ENCODE peak calls at places on chromosomes 13 and 19, in ten cellular contexts. One of them, this sample, is unnamed.
A peak's percentile ranks its signal among the peaks of the same experiment; 100 is the strongest.

GRCh38 chr19:11420429-11420893 is 1.3 kb upstream of the RGL3 start:
- DNase-seq in GM03348: peak; percentile 28
- DNase-seq in choroid plexus epithelial cell: no peak
- DNase-seq in DMS153: no peak
- DNase-seq in amniotic epithelial cell: peak; percentile 65
- DNase-seq in sigmoid colon: peak; percentile 80
- DNase-seq in cardiac fibroblast: peak; percentile 61
- DNase-seq in fibroblast of the conjunctiva: no peak
- DNase-seq in hypothalamus: no peak
- DNase-seq in midbrain: peak; percentile 17
- DNase-seq in this sample: peak; percentile 1

GRCh38 chr13:75302031-75302430 is 179.9 kb downstream of the TBC1D4 start:
- DNase-seq in GM03348: no peak
- DNase-seq in choroid plexus epithelial cell: no peak
- DNase-seq in DMS153: no peak
- DNase-seq in amniotic epithelial cell: peak; percentile 29
- DNase-seq in sigmoid colon: no peak
- DNase-seq in cardiac fibroblast: peak; percentile 39
- DNase-seq in fibroblast of the conjunctiva: no peak
- DNase-seq in hypothalamus: no peak
- DNase-seq in midbrain: no peak
- DNase-seq in this sample: no peak

GRCh38 chr19:35142531-35143230 is 374 bp upstream of the FXYD7 start:
- DNase-seq in GM03348: peak; percentile 70
- DNase-seq in choroid plexus epithelial cell: peak; percentile 40
- DNase-seq in DMS153: no peak
- DNase-seq in amniotic epithelial cell: no peak
- DNase-seq in sigmoid colon: no peak
- DNase-seq in cardiac fibroblast: peak; percentile 52
- DNase-seq in fibroblast of the conjunctiva: no peak
- DNase-seq in hypothalamus: no peak
- DNase-seq in midbrain: peak; percentile 58
- DNase-seq in this sample: peak; percentile 64

GRCh38 chr19:54684537-54684936 is 21.8 kb downstream of the LILRB4 start:
- DNase-seq in GM03348: no peak
- DNase-seq in choroid plexus epithelial cell: peak; percentile 14
- DNase-seq in DMS153: peak; percentile 37
- DNase-seq in amniotic epithelial cell: peak; percentile 9
- DNase-seq in sigmoid colon: no peak
- DNase-seq in cardiac fibroblast: no peak
- DNase-seq in fibroblast of the conjunctiva: no peak
- DNase-seq in hypothalamus: no peak
- DNase-seq in midbrain: no peak
- DNase-seq in this sample: no peak

GRCh38 chr19:12838893-12839656 is 760 bp downstream of the MAST1 start:
- DNase-seq in GM03348: peak; percentile 1
- DNase-seq in choroid plexus epithelial cell: no peak
- DNase-seq in DMS153: no peak
- DNase-seq in amniotic epithelial cell: no peak
- DNase-seq in sigmoid colon: no peak
- DNase-seq in cardiac fibroblast: no peak
- DNase-seq in fibroblast of the conjunctiva: no peak
- DNase-seq in hypothalamus: no peak
- DNase-seq in midbrain: no peak
- DNase-seq in this sample: no peak

GRCh38 chr13:57557979-57558529 is 73.5 kb upstream of the PCDH17 start:
- DNase-seq in GM03348: no peak
- DNase-seq in choroid plexus epithelial cell: peak; percentile 1
- DNase-seq in DMS153: no peak
- DNase-seq in amniotic epithelial cell: no peak
- DNase-seq in sigmoid colon: no peak
- DNase-seq in cardiac fibroblast: no peak
- DNase-seq in fibroblast of the conjunctiva: no peak
- DNase-seq in hypothalamus: no peak
- DNase-seq in midbrain: peak; percentile 25
- DNase-seq in this sample: no peak

GRCh38 chr19:37654525-37654832 is 786 bp downstream of the ZFP30 start:
- DNase-seq in GM03348: peak; percentile 52
- DNase-seq in choroid plexus epithelial cell: peak; percentile 57
- DNase-seq in DMS153: no peak
- DNase-seq in amniotic epithelial cell: peak; percentile 40
- DNase-seq in sigmoid colon: no peak
- DNase-seq in cardiac fibroblast: peak; percentile 34
- DNase-seq in fibroblast of the conjunctiva: no peak
- DNase-seq in hypothalamus: no peak
- DNase-seq in midbrain: peak; percentile 50
- DNase-seq in this sample: peak; percentile 71

GRCh38 chr13:100544866-100545683 is 43.5 kb downstream of the GGACT start:
- DNase-seq in GM03348: no peak
- DNase-seq in choroid plexus epithelial cell: peak; percentile 50
- DNase-seq in DMS153: peak; percentile 41
- DNase-seq in amniotic epithelial cell: no peak
- DNase-seq in sigmoid colon: no peak
- DNase-seq in cardiac fibroblast: no peak
- DNase-seq in fibroblast of the conjunctiva: no peak
- DNase-seq in hypothalamus: peak; percentile 23
- DNase-seq in midbrain: no peak
- DNase-seq in this sample: no peak

GRCh38 chr13:73938375-73939070 is 195.7 kb downstream of the KLF12 start:
- DNase-seq in GM03348: peak; percentile 75
- DNase-seq in choroid plexus epithelial cell: peak; percentile 95
- DNase-seq in DMS153: peak; percentile 18
- DNase-seq in amniotic epithelial cell: peak; percentile 76
- DNase-seq in sigmoid colon: no peak
- DNase-seq in cardiac fibroblast: peak; percentile 82
- DNase-seq in fibroblast of the conjunctiva: peak; percentile 82
- DNase-seq in hypothalamus: no peak
- DNase-seq in midbrain: no peak
- DNase-seq in this sample: no peak

GRCh38 chr19:14375055-14375581 is 6.1 kb upstream of the ADGRE5 start:
- DNase-seq in GM03348: no peak
- DNase-seq in choroid plexus epithelial cell: no peak
- DNase-seq in DMS153: no peak
- DNase-seq in amniotic epithelial cell: no peak
- DNase-seq in sigmoid colon: peak; percentile 77
- DNase-seq in cardiac fibroblast: no peak
- DNase-seq in fibroblast of the conjunctiva: no peak
- DNase-seq in hypothalamus: no peak
- DNase-seq in midbrain: no peak
- DNase-seq in this sample: no peak

GRCh38 chr13:67238277-67238859 is 8.2 kb upstream of the PCDH9 start:
- DNase-seq in GM03348: peak; percentile 27
- DNase-seq in choroid plexus epithelial cell: peak; percentile 62
- DNase-seq in DMS153: no peak
- DNase-seq in amniotic epithelial cell: peak; percentile 27
- DNase-seq in sigmoid colon: no peak
- DNase-seq in cardiac fibroblast: peak; percentile 61
- DNase-seq in fibroblast of the conjunctiva: no peak
- DNase-seq in hypothalamus: no peak
- DNase-seq in midbrain: peak; percentile 72
- DNase-seq in this sample: peak; percentile 42

GRCh38 chr19:46674416-46675178 is 13.6 kb upstream of the DACT3 start:
- DNase-seq in GM03348: no peak
- DNase-seq in choroid plexus epithelial cell: peak; percentile 36
- DNase-seq in DMS153: no peak
- DNase-seq in amniotic epithelial cell: peak; percentile 52
- DNase-seq in sigmoid colon: no peak
- DNase-seq in cardiac fibroblast: no peak
- DNase-seq in fibroblast of the conjunctiva: no peak
- DNase-seq in hypothalamus: no peak
- DNase-seq in midbrain: no peak
- DNase-seq in this sample: no peak

GRCh38 chr13:33351324-33351723 is 65.8 kb upstream of the STARD13 start:
- DNase-seq in GM03348: peak; percentile 73
- DNase-seq in choroid plexus epithelial cell: peak; percentile 83
- DNase-seq in DMS153: no peak
- DNase-seq in amniotic epithelial cell: peak; percentile 47
- DNase-seq in sigmoid colon: no peak
- DNase-seq in cardiac fibroblast: peak; percentile 76
- DNase-seq in fibroblast of the conjunctiva: peak; percentile 30
- DNase-seq in hypothalamus: no peak
- DNase-seq in midbrain: no peak
- DNase-seq in this sample: no peak

GRCh38 chr19:3188627-3189596 is 3.2 kb downstream of the NCLN start:
- DNase-seq in GM03348: no peak
- DNase-seq in choroid plexus epithelial cell: no peak
- DNase-seq in DMS153: no peak
- DNase-seq in amniotic epithelial cell: no peak
- DNase-seq in sigmoid colon: no peak
- DNase-seq in cardiac fibroblast: no peak
- DNase-seq in fibroblast of the conjunctiva: no peak
- DNase-seq in hypothalamus: no peak
- DNase-seq in midbrain: no peak
- DNase-seq in this sample: no peak

GRCh38 chr13:52195052-52195837 is 35.8 kb upstream of the NEK3 start:
- DNase-seq in GM03348: peak; percentile 74
- DNase-seq in choroid plexus epithelial cell: peak; percentile 88
- DNase-seq in DMS153: no peak
- DNase-seq in amniotic epithelial cell: peak; percentile 88
- DNase-seq in sigmoid colon: peak; percentile 94
- DNase-seq in cardiac fibroblast: peak; percentile 87
- DNase-seq in fibroblast of the conjunctiva: peak; percentile 70
- DNase-seq in hypothalamus: peak; percentile 33
- DNase-seq in midbrain: peak; percentile 57
- DNase-seq in this sample: peak; percentile 36

GRCh38 chr13:113989585-113990300 is 15.9 kb upstream of the C13orf46 start:
- DNase-seq in GM03348: no peak
- DNase-seq in choroid plexus epithelial cell: no peak
- DNase-seq in DMS153: no peak
- DNase-seq in amniotic epithelial cell: no peak
- DNase-seq in sigmoid colon: peak; percentile 54
- DNase-seq in cardiac fibroblast: no peak
- DNase-seq in fibroblast of the conjunctiva: no peak
- DNase-seq in hypothalamus: no peak
- DNase-seq in midbrain: no peak
- DNase-seq in this sample: no peak

GRCh38 chr19:41541990-41542584 is 33.9 kb upstream of the CEACAM21 start:
- DNase-seq in GM03348: no peak
- DNase-seq in choroid plexus epithelial cell: peak; percentile 31
- DNase-seq in DMS153: peak; percentile 13
- DNase-seq in amniotic epithelial cell: peak; percentile 8
- DNase-seq in sigmoid colon: peak; percentile 70
- DNase-seq in cardiac fibroblast: peak; percentile 54
- DNase-seq in fibroblast of the conjunctiva: no peak
- DNase-seq in hypothalamus: no peak
- DNase-seq in midbrain: no peak
- DNase-seq in this sample: no peak

GRCh38 chr19:56919308-56919995 is 78.9 kb upstream of the PEG3 start:
- DNase-seq in GM03348: no peak
- DNase-seq in choroid plexus epithelial cell: no peak
- DNase-seq in DMS153: no peak
- DNase-seq in amniotic epithelial cell: no peak
- DNase-seq in sigmoid colon: no peak
- DNase-seq in cardiac fibroblast: no peak
- DNase-seq in fibroblast of the conjunctiva: no peak
- DNase-seq in hypothalamus: no peak
- DNase-seq in midbrain: no peak
- DNase-seq in this sample: no peak

GRCh38 chr19:47418595-47419036 is 711 bp downstream of the MEIS3 start:
- DNase-seq in GM03348: peak; percentile 46
- DNase-seq in choroid plexus epithelial cell: no peak
- DNase-seq in DMS153: no peak
- DNase-seq in amniotic epithelial cell: no peak
- DNase-seq in sigmoid colon: no peak
- DNase-seq in cardiac fibroblast: no peak
- DNase-seq in fibroblast of the conjunctiva: no peak
- DNase-seq in hypothalamus: no peak
- DNase-seq in midbrain: no peak
- DNase-seq in this sample: no peak

GRCh38 chr19:41939861-41940442 is 11.7 kb upstream of the ERFL start:
- DNase-seq in GM03348: peak; percentile 79
- DNase-seq in choroid plexus epithelial cell: no peak
- DNase-seq in DMS153: no peak
- DNase-seq in amniotic epithelial cell: no peak
- DNase-seq in sigmoid colon: no peak
- DNase-seq in cardiac fibroblast: no peak
- DNase-seq in fibroblast of the conjunctiva: no peak
- DNase-seq in hypothalamus: no peak
- DNase-seq in midbrain: no peak
- DNase-seq in this sample: no peak

GRCh38 chr13:75481176-75482069 is 546 bp downstream of the TBC1D4 start:
- DNase-seq in GM03348: peak; percentile 62
- DNase-seq in choroid plexus epithelial cell: no peak
- DNase-seq in DMS153: no peak
- DNase-seq in amniotic epithelial cell: no peak
- DNase-seq in sigmoid colon: peak; percentile 69
- DNase-seq in cardiac fibroblast: no peak
- DNase-seq in fibroblast of the conjunctiva: no peak
- DNase-seq in hypothalamus: peak; percentile 29
- DNase-seq in midbrain: no peak
- DNase-seq in this sample: peak; percentile 62

GRCh38 chr13:97429681-97430081 is 4.3 kb upstream of the RAP2A start:
- DNase-seq in GM03348: peak; percentile 55
- DNase-seq in choroid plexus epithelial cell: peak; percentile 30
- DNase-seq in DMS153: no peak
- DNase-seq in amniotic epithelial cell: no peak
- DNase-seq in sigmoid colon: no peak
- DNase-seq in cardiac fibroblast: peak; percentile 37
- DNase-seq in fibroblast of the conjunctiva: peak; percentile 51
- DNase-seq in hypothalamus: peak; percentile 11
- DNase-seq in midbrain: peak; percentile 72
- DNase-seq in this sample: no peak

GRCh38 chr19:4933528-4933927 is 24.2 kb downstream of the UHRF1 start:
- DNase-seq in GM03348: no peak
- DNase-seq in choroid plexus epithelial cell: peak; percentile 23
- DNase-seq in DMS153: no peak
- DNase-seq in amniotic epithelial cell: peak; percentile 63
- DNase-seq in sigmoid colon: no peak
- DNase-seq in cardiac fibroblast: no peak
- DNase-seq in fibroblast of the conjunctiva: no peak
- DNase-seq in hypothalamus: no peak
- DNase-seq in midbrain: peak; percentile 22
- DNase-seq in this sample: no peak

This sample was measured in NCI-H345.